ENCODE peak calls at places on chromosomes 3 and 15, in seven cellular contexts. One of them, this sample, is unnamed.

GRCh38 chr15:66961407-66961884 is 104.0 kb upstream of the SMAD3 start:
- DNase-seq in HCT116: no peak
- DNase-seq in Calu3: no peak
- DNase-seq in fibroblast of pulmonary artery: peak
- DNase-seq in cardiac muscle cell: no peak
- DNase-seq in brain microvascular endothelial cell: no peak
- DNase-seq in GM12865: no peak
- DNase-seq in this sample: no peak

GRCh38 chr3:152269423-152270144 is 855 bp downstream of the MBNL1 start:
- DNase-seq in HCT116: no peak
- DNase-seq in Calu3: peak
- DNase-seq in fibroblast of pulmonary artery: peak
- DNase-seq in cardiac muscle cell: peak
- DNase-seq in brain microvascular endothelial cell: peak
- DNase-seq in GM12865: peak
- DNase-seq in this sample: no peak

GRCh38 chr3:177618873-177619771 is 421.8 kb upstream of the TBL1XR1 start:
- DNase-seq in HCT116: no peak
- DNase-seq in Calu3: peak
- DNase-seq in fibroblast of pulmonary artery: peak
- DNase-seq in cardiac muscle cell: no peak
- DNase-seq in brain microvascular endothelial cell: peak
- DNase-seq in GM12865: no peak
- DNase-seq in this sample: no peak

GRCh38 chr15:38564557-38565286 is at the start of gene RASGRP1:
- DNase-seq in HCT116: no peak
- DNase-seq in Calu3: peak
- DNase-seq in fibroblast of pulmonary artery: peak
- DNase-seq in cardiac muscle cell: peak
- DNase-seq in brain microvascular endothelial cell: peak
- DNase-seq in GM12865: peak
- DNase-seq in this sample: peak

GRCh38 chr3:160141485-160142185 is 83.6 kb upstream of the C3orf80 start:
- DNase-seq in HCT116: no peak
- DNase-seq in Calu3: peak
- DNase-seq in fibroblast of pulmonary artery: peak
- DNase-seq in cardiac muscle cell: no peak
- DNase-seq in brain microvascular endothelial cell: no peak
- DNase-seq in GM12865: no peak
- DNase-seq in this sample: no peak

GRCh38 chr3:104947946-104948345 is 418.8 kb upstream of the ALCAM start:
- DNase-seq in HCT116: no peak
- DNase-seq in Calu3: no peak
- DNase-seq in fibroblast of pulmonary artery: peak
- DNase-seq in cardiac muscle cell: no peak
- DNase-seq in brain microvascular endothelial cell: peak
- DNase-seq in GM12865: no peak
- DNase-seq in this sample: no peak

GRCh38 chr15:31279221-31280036 is 47.2 kb upstream of the KLF13 start:
- DNase-seq in HCT116: no peak
- DNase-seq in Calu3: no peak
- DNase-seq in fibroblast of pulmonary artery: no peak
- DNase-seq in cardiac muscle cell: no peak
- DNase-seq in brain microvascular endothelial cell: no peak
- DNase-seq in GM12865: no peak
- DNase-seq in this sample: peak

GRCh38 chr15:77623878-77624524 is 8.7 kb downstream of the LINGO1 start:
- DNase-seq in HCT116: no peak
- DNase-seq in Calu3: no peak
- DNase-seq in fibroblast of pulmonary artery: no peak
- DNase-seq in cardiac muscle cell: no peak
- DNase-seq in brain microvascular endothelial cell: no peak
- DNase-seq in GM12865: no peak
- DNase-seq in this sample: no peak

GRCh38 chr3:150179330-150179729 is 208.6 kb upstream of the PFN2 start:
- DNase-seq in HCT116: no peak
- DNase-seq in Calu3: no peak
- DNase-seq in fibroblast of pulmonary artery: no peak
- DNase-seq in cardiac muscle cell: no peak
- DNase-seq in brain microvascular endothelial cell: no peak
- DNase-seq in GM12865: no peak
- DNase-seq in this sample: no peak

GRCh38 chr3:185176756-185177359 is 24.0 kb upstream of the C3orf70 start:
- DNase-seq in HCT116: peak
- DNase-seq in Calu3: peak
- DNase-seq in fibroblast of pulmonary artery: peak
- DNase-seq in cardiac muscle cell: peak
- DNase-seq in brain microvascular endothelial cell: peak
- DNase-seq in GM12865: peak
- DNase-seq in this sample: peak

GRCh38 chr15:74041311-74041756 is 41.0 kb downstream of the GOLGA6A start:
- DNase-seq in HCT116: no peak
- DNase-seq in Calu3: no peak
- DNase-seq in fibroblast of pulmonary artery: no peak
- DNase-seq in cardiac muscle cell: no peak
- DNase-seq in brain microvascular endothelial cell: no peak
- DNase-seq in GM12865: no peak
- DNase-seq in this sample: no peak

GRCh38 chr3:6025032-6025431 is 835.9 kb upstream of the GRM7 start:
- DNase-seq in HCT116: no peak
- DNase-seq in Calu3: no peak
- DNase-seq in fibroblast of pulmonary artery: no peak
- DNase-seq in cardiac muscle cell: no peak
- DNase-seq in brain microvascular endothelial cell: no peak
- DNase-seq in GM12865: peak
- DNase-seq in this sample: no peak

GRCh38 chr15:71443538-71443937 is 328.3 kb downstream of the THSD4 start:
- DNase-seq in HCT116: no peak
- DNase-seq in Calu3: peak
- DNase-seq in fibroblast of pulmonary artery: peak
- DNase-seq in cardiac muscle cell: peak
- DNase-seq in brain microvascular endothelial cell: peak
- DNase-seq in GM12865: peak
- DNase-seq in this sample: peak

GRCh38 chr3:58298189-58298588 is 7.9 kb upstream of the RPP14 start:
- DNase-seq in HCT116: no peak
- DNase-seq in Calu3: no peak
- DNase-seq in fibroblast of pulmonary artery: no peak
- DNase-seq in cardiac muscle cell: no peak
- DNase-seq in brain microvascular endothelial cell: no peak
- DNase-seq in GM12865: no peak
- DNase-seq in this sample: no peak

GRCh38 chr3:55165278-55165677 is 237.4 kb upstream of the LRTM1 start:
- DNase-seq in HCT116: no peak
- DNase-seq in Calu3: no peak
- DNase-seq in fibroblast of pulmonary artery: no peak
- DNase-seq in cardiac muscle cell: no peak
- DNase-seq in brain microvascular endothelial cell: no peak
- DNase-seq in GM12865: no peak
- DNase-seq in this sample: no peak

GRCh38 chr15:35522061-35522460 is 23.9 kb downstream of the DPH6 start:
- DNase-seq in HCT116: no peak
- DNase-seq in Calu3: no peak
- DNase-seq in fibroblast of pulmonary artery: peak
- DNase-seq in cardiac muscle cell: no peak
- DNase-seq in brain microvascular endothelial cell: peak
- DNase-seq in GM12865: no peak
- DNase-seq in this sample: no peak

GRCh38 chr15:78715439-78715838 is 74.4 kb upstream of the CHRNB4 start:
- DNase-seq in HCT116: peak
- DNase-seq in Calu3: no peak
- DNase-seq in fibroblast of pulmonary artery: no peak
- DNase-seq in cardiac muscle cell: no peak
- DNase-seq in brain microvascular endothelial cell: no peak
- DNase-seq in GM12865: no peak
- DNase-seq in this sample: no peak

GRCh38 chr3:194869482-194870169 is 183.9 kb downstream of the FAM43A start:
- DNase-seq in HCT116: peak
- DNase-seq in Calu3: no peak
- DNase-seq in fibroblast of pulmonary artery: peak
- DNase-seq in cardiac muscle cell: no peak
- DNase-seq in brain microvascular endothelial cell: peak
- DNase-seq in GM12865: no peak
- DNase-seq in this sample: no peak

GRCh38 chr3:97817965-97818364 is 3.8 kb upstream of the CRYBG3 start:
- DNase-seq in HCT116: no peak
- DNase-seq in Calu3: no peak
- DNase-seq in fibroblast of pulmonary artery: no peak
- DNase-seq in cardiac muscle cell: no peak
- DNase-seq in brain microvascular endothelial cell: no peak
- DNase-seq in GM12865: no peak
- DNase-seq in this sample: no peak

GRCh38 chr15:48478581-48478980 is 147.4 kb downstream of the DUT start:
- DNase-seq in HCT116: no peak
- DNase-seq in Calu3: no peak
- DNase-seq in fibroblast of pulmonary artery: no peak
- DNase-seq in cardiac muscle cell: no peak
- DNase-seq in brain microvascular endothelial cell: no peak
- DNase-seq in GM12865: no peak
- DNase-seq in this sample: no peak

GRCh38 chr3:172448661-172449467 is 608 bp upstream of the GHSR start:
- DNase-seq in HCT116: no peak
- DNase-seq in Calu3: no peak
- DNase-seq in fibroblast of pulmonary artery: no peak
- DNase-seq in cardiac muscle cell: no peak
- DNase-seq in brain microvascular endothelial cell: no peak
- DNase-seq in GM12865: no peak
- DNase-seq in this sample: no peak

GRCh38 chr3:177177670-177178295 is 19.5 kb downstream of the TBL1XR1 start:
- DNase-seq in HCT116: no peak
- DNase-seq in Calu3: no peak
- DNase-seq in fibroblast of pulmonary artery: no peak
- DNase-seq in cardiac muscle cell: no peak
- DNase-seq in brain microvascular endothelial cell: no peak
- DNase-seq in GM12865: no peak
- DNase-seq in this sample: no peak

GRCh38 chr3:84987709-84988504 is 29.1 kb downstream of the CADM2 start:
- DNase-seq in HCT116: no peak
- DNase-seq in Calu3: no peak
- DNase-seq in fibroblast of pulmonary artery: no peak
- DNase-seq in cardiac muscle cell: no peak
- DNase-seq in brain microvascular endothelial cell: no peak
- DNase-seq in GM12865: no peak
- DNase-seq in this sample: no peak

GRCh38 chr3:62238003-62238402 is 135.3 kb downstream of the FEZF2 start:
- DNase-seq in HCT116: no peak
- DNase-seq in Calu3: no peak
- DNase-seq in fibroblast of pulmonary artery: no peak
- DNase-seq in cardiac muscle cell: no peak
- DNase-seq in brain microvascular endothelial cell: no peak
- DNase-seq in GM12865: peak
- DNase-seq in this sample: no peak

GRCh38 chr15:73375012-73375411 is 6.3 kb upstream of the HCN4 start:
- DNase-seq in HCT116: no peak
- DNase-seq in Calu3: no peak
- DNase-seq in fibroblast of pulmonary artery: no peak
- DNase-seq in cardiac muscle cell: no peak
- DNase-seq in brain microvascular endothelial cell: no peak
- DNase-seq in GM12865: no peak
- DNase-seq in this sample: no peak

GRCh38 chr3:128490650-128491070 is 2.3 kb downstream of the GATA2 start:
- DNase-seq in HCT116: no peak
- DNase-seq in Calu3: no peak
- DNase-seq in fibroblast of pulmonary artery: no peak
- DNase-seq in cardiac muscle cell: no peak
- DNase-seq in brain microvascular endothelial cell: no peak
- DNase-seq in GM12865: no peak
- DNase-seq in this sample: no peak

GRCh38 chr15:59388670-59389069 is 16.0 kb upstream of the MYO1E start:
- DNase-seq in HCT116: no peak
- DNase-seq in Calu3: no peak
- DNase-seq in fibroblast of pulmonary artery: peak
- DNase-seq in cardiac muscle cell: no peak
- DNase-seq in brain microvascular endothelial cell: no peak
- DNase-seq in GM12865: peak
- DNase-seq in this sample: no peak

GRCh38 chr3:171994646-171995441 is 44.5 kb upstream of the FNDC3B start:
- DNase-seq in HCT116: no peak
- DNase-seq in Calu3: no peak
- DNase-seq in fibroblast of pulmonary artery: peak
- DNase-seq in cardiac muscle cell: no peak
- DNase-seq in brain microvascular endothelial cell: peak
- DNase-seq in GM12865: no peak
- DNase-seq in this sample: no peak

GRCh38 chr3:196754215-196754937 is 14.7 kb downstream of the PAK2 start:
- DNase-seq in HCT116: no peak
- DNase-seq in Calu3: peak
- DNase-seq in fibroblast of pulmonary artery: no peak
- DNase-seq in cardiac muscle cell: no peak
- DNase-seq in brain microvascular endothelial cell: peak
- DNase-seq in GM12865: no peak
- DNase-seq in this sample: no peak
- TF ChIP-seq CTCF in HCT116: no peak
- TF ChIP-seq CTCF in Calu3: no peak
- TF ChIP-seq CTCF in fibroblast of pulmonary artery: no peak
- TF ChIP-seq CTCF in cardiac muscle cell: no peak
- TF ChIP-seq CTCF in brain microvascular endothelial cell: no peak
- TF ChIP-seq CTCF in GM12865: no peak
- TF ChIP-seq CTCF in this sample: no peak

GRCh38 chr15:63243101-63243500 is 34.3 kb upstream of the APH1B start:
- DNase-seq in HCT116: no peak
- DNase-seq in Calu3: no peak
- DNase-seq in fibroblast of pulmonary artery: peak
- DNase-seq in cardiac muscle cell: no peak
- DNase-seq in brain microvascular endothelial cell: no peak
- DNase-seq in GM12865: no peak
- DNase-seq in this sample: no peak
- TF ChIP-seq CTCF in HCT116: no peak
- TF ChIP-seq CTCF in Calu3: no peak
- TF ChIP-seq CTCF in fibroblast of pulmonary artery: no peak
- TF ChIP-seq CTCF in cardiac muscle cell: peak
- TF ChIP-seq CTCF in brain microvascular endothelial cell: no peak
- TF ChIP-seq CTCF in GM12865: no peak
- TF ChIP-seq CTCF in this sample: no peak

GRCh38 chr3:14783480-14784086 is 35.2 kb upstream of the FGD5 start:
- DNase-seq in HCT116: no peak
- DNase-seq in Calu3: no peak
- DNase-seq in fibroblast of pulmonary artery: no peak
- DNase-seq in cardiac muscle cell: no peak
- DNase-seq in brain microvascular endothelial cell: no peak
- DNase-seq in GM12865: no peak
- DNase-seq in this sample: no peak
- TF ChIP-seq CTCF in HCT116: no peak
- TF ChIP-seq CTCF in Calu3: no peak
- TF ChIP-seq CTCF in fibroblast of pulmonary artery: no peak
- TF ChIP-seq CTCF in cardiac muscle cell: no peak
- TF ChIP-seq CTCF in brain microvascular endothelial cell: no peak
- TF ChIP-seq CTCF in GM12865: no peak
- TF ChIP-seq CTCF in this sample: no peak

GRCh38 chr3:76436895-76437294 is 603.0 kb upstream of the ROBO2 start:
- DNase-seq in HCT116: no peak
- DNase-seq in Calu3: no peak
- DNase-seq in fibroblast of pulmonary artery: peak
- DNase-seq in cardiac muscle cell: no peak
- DNase-seq in brain microvascular endothelial cell: no peak
- DNase-seq in GM12865: no peak
- DNase-seq in this sample: no peak

GRCh38 chr3:76442374-76442915 is 597.5 kb upstream of the ROBO2 start:
- DNase-seq in HCT116: no peak
- DNase-seq in Calu3: no peak
- DNase-seq in fibroblast of pulmonary artery: no peak
- DNase-seq in cardiac muscle cell: no peak
- DNase-seq in brain microvascular endothelial cell: peak
- DNase-seq in GM12865: peak
- DNase-seq in this sample: no peak

GRCh38 chr3:76438971-76439370 is 600.9 kb upstream of the ROBO2 start:
- DNase-seq in HCT116: no peak
- DNase-seq in Calu3: no peak
- DNase-seq in fibroblast of pulmonary artery: peak
- DNase-seq in cardiac muscle cell: no peak
- DNase-seq in brain microvascular endothelial cell: peak
- DNase-seq in GM12865: no peak
- DNase-seq in this sample: no peak
- TF ChIP-seq CTCF in HCT116: no peak
- TF ChIP-seq CTCF in Calu3: no peak
- TF ChIP-seq CTCF in fibroblast of pulmonary artery: no peak
- TF ChIP-seq CTCF in cardiac muscle cell: no peak
- TF ChIP-seq CTCF in brain microvascular endothelial cell: no peak
- TF ChIP-seq CTCF in GM12865: no peak
- TF ChIP-seq CTCF in this sample: no peak